ENCODE peak calls at places on chromosome 10, in nine cellular contexts. V is B cell; M is EL; A is HCEC 1CT; S is activated CD8-positive, alpha-beta memory T cell treated with anti-CD3 and anti-CD28 coated beads for 24 hours; Q is RWPE1; P is AG10803; N is GM23248; T is IMR-90. O is an unnamed sample.

GRCh38 chr10:98340261-98340675 is 72.3 kb upstream of the LOXL4 start:
- DNase-seq in V (no peak), A (no peak), Q (no peak), M (no peak), T (peak), S (no peak), P (peak), N (peak), O (no peak)

GRCh38 chr10:132911712-132912097 is 30.7 kb downstream of the CFAP46 start:
- DNase-seq in S (no peak), P (no peak), M (no peak), A (no peak), Q (no peak), V (no peak), T (no peak), N (peak), O (no peak)

GRCh38 chr10:114413398-114413797 is 9.1 kb upstream of the AFAP1L2 start:
- DNase-seq in Q (peak), M (peak), A (no peak), P (no peak), N (peak), T (no peak), S (no peak), V (peak), O (no peak)

GRCh38 chr10:97584798-97585438 is 729 bp downstream of the HOGA1 start:
- DNase-seq in A (no peak), Q (no peak), N (no peak), V (no peak), M (no peak), P (no peak), S (no peak), T (no peak), O (no peak)

GRCh38 chr10:117221156-117221711 is 19.7 kb upstream of the SLC18A2 start:
- DNase-seq in M (peak), V (no peak), Q (peak), T (peak), N (peak), S (no peak), P (no peak), A (no peak), O (peak)

GRCh38 chr10:127406018-127406550 is 143.0 kb upstream of the NPS start:
- DNase-seq in M (no peak), Q (no peak), S (no peak), P (no peak), T (no peak), A (no peak), N (no peak), V (no peak), O (no peak)

GRCh38 chr10:28633750-28634149 is 43.6 kb upstream of the BAMBI start:
- DNase-seq in P (no peak), M (no peak), V (no peak), T (no peak), A (no peak), S (no peak), N (no peak), Q (no peak), O (no peak)

GRCh38 chr10:61302124-61302523 is 151.1 kb downstream of the TMEM26 start:
- DNase-seq in V (no peak), T (peak), S (no peak), P (no peak), N (peak), M (peak), Q (no peak), A (no peak), O (no peak)

GRCh38 chr10:5476918-5477525 is 22.3 kb downstream of the CALML5 start:
- DNase-seq in N (peak), V (no peak), T (no peak), P (no peak), S (peak), Q (no peak), M (no peak), A (peak), O (no peak)

GRCh38 chr10:104317195-104318095 is 20.8 kb downstream of the ITPRIP start:
- DNase-seq in M (peak), V (no peak), T (peak), A (peak), Q (no peak), N (peak), P (peak), S (no peak), O (no peak)

GRCh38 chr10:36188461-36188860 is 546.4 kb upstream of the FZD8 start:
- DNase-seq in Q (no peak), T (no peak), M (no peak), A (no peak), N (no peak), V (no peak), P (no peak), S (no peak), O (no peak)

GRCh38 chr10:52818019-52818418 is 45.4 kb upstream of the MBL2 start:
- DNase-seq in A (peak), Q (peak), V (no peak), M (peak), S (no peak), P (peak), N (peak), T (peak), O (peak)

GRCh38 chr10:31419394-31420063 is 100.5 kb downstream of the ZEB1 start:
- DNase-seq in M (no peak), V (no peak), Q (no peak), S (no peak), A (peak), N (peak), P (peak), T (peak), O (no peak)

O was measured in T1000.